ENCODE peak calls at places on chromosomes 2 and 18, in eight cellular contexts. One of them, this sample, is unnamed.

GRCh38 chr18:12246849-12247808 is 7.0 kb upstream of the CIDEA start:
- DNase-seq in A549: peak; percentile 21
- DNase-seq in breast epithelium: no peak
- DNase-seq in esophagus squamous epithelium: no peak
- DNase-seq in prostate gland: no peak
- DNase-seq in heart left ventricle: no peak
- DNase-seq in adrenal gland: no peak
- DNase-seq in IMR-90: no peak
- DNase-seq in this sample: no peak

GRCh38 chr18:11366410-11366809 is 217.0 kb upstream of the PIEZO2 start:
- DNase-seq in adrenal gland: no peak
- DNase-seq in esophagus squamous epithelium: no peak
- DNase-seq in breast epithelium: no peak
- DNase-seq in A549: no peak
- DNase-seq in IMR-90: peak; percentile 57
- DNase-seq in prostate gland: no peak
- DNase-seq in heart left ventricle: peak; percentile 47
- DNase-seq in this sample: peak; percentile 11

GRCh38 chr2:39504790-39505335 is 67.8 kb upstream of the MAP4K3 start:
- DNase-seq in esophagus squamous epithelium: no peak
- DNase-seq in heart left ventricle: no peak
- DNase-seq in breast epithelium: no peak
- DNase-seq in adrenal gland: no peak
- DNase-seq in A549: peak; percentile 44
- DNase-seq in IMR-90: peak; percentile 89
- DNase-seq in prostate gland: no peak
- DNase-seq in this sample: no peak

GRCh38 chr2:131045286-131045924 is 47.9 kb downstream of the FAM168B start:
- DNase-seq in A549: no peak
- DNase-seq in IMR-90: no peak
- DNase-seq in breast epithelium: no peak
- DNase-seq in adrenal gland: no peak
- DNase-seq in heart left ventricle: no peak
- DNase-seq in esophagus squamous epithelium: no peak
- DNase-seq in prostate gland: no peak
- DNase-seq in this sample: no peak

GRCh38 chr18:57748770-57749603 is 54.1 kb downstream of the ATP8B1 start:
- DNase-seq in esophagus squamous epithelium: no peak
- DNase-seq in A549: peak; percentile 44
- DNase-seq in breast epithelium: no peak
- DNase-seq in prostate gland: peak; percentile 54
- DNase-seq in IMR-90: peak; percentile 69
- DNase-seq in adrenal gland: no peak
- DNase-seq in heart left ventricle: no peak
- DNase-seq in this sample: no peak

GRCh38 chr2:169815849-169816248 is 8.9 kb downstream of the METTL5 start:
- DNase-seq in adrenal gland: no peak
- DNase-seq in IMR-90: peak; percentile 85
- DNase-seq in heart left ventricle: no peak
- DNase-seq in breast epithelium: no peak
- DNase-seq in prostate gland: no peak
- DNase-seq in esophagus squamous epithelium: no peak
- DNase-seq in A549: peak; percentile 21
- DNase-seq in this sample: peak; percentile 29

GRCh38 chr2:131032393-131032836 is 60.8 kb downstream of the FAM168B start:
- DNase-seq in prostate gland: no peak
- DNase-seq in IMR-90: no peak
- DNase-seq in A549: no peak
- DNase-seq in esophagus squamous epithelium: no peak
- DNase-seq in breast epithelium: no peak
- DNase-seq in heart left ventricle: no peak
- DNase-seq in adrenal gland: no peak
- DNase-seq in this sample: no peak

GRCh38 chr2:176585291-176585690 is 316.0 kb downstream of the MTX2 start:
- DNase-seq in heart left ventricle: no peak
- DNase-seq in A549: no peak
- DNase-seq in prostate gland: no peak
- DNase-seq in IMR-90: no peak
- DNase-seq in adrenal gland: no peak
- DNase-seq in breast epithelium: no peak
- DNase-seq in esophagus squamous epithelium: no peak
- DNase-seq in this sample: no peak

GRCh38 chr2:70698847-70699246 is 69.2 kb downstream of the ADD2 start:
- DNase-seq in IMR-90: no peak
- DNase-seq in heart left ventricle: no peak
- DNase-seq in adrenal gland: no peak
- DNase-seq in A549: no peak
- DNase-seq in prostate gland: no peak
- DNase-seq in breast epithelium: no peak
- DNase-seq in esophagus squamous epithelium: no peak
- DNase-seq in this sample: no peak

GRCh38 chr2:240816584-240817495 is 3.2 kb downstream of the KIF1A start:
- DNase-seq in breast epithelium: no peak
- DNase-seq in esophagus squamous epithelium: no peak
- DNase-seq in adrenal gland: peak; percentile 14
- DNase-seq in IMR-90: no peak
- DNase-seq in heart left ventricle: no peak
- DNase-seq in prostate gland: no peak
- DNase-seq in A549: no peak
- DNase-seq in this sample: no peak

GRCh38 chr2:240814946-240815760 is 4.9 kb downstream of the KIF1A start:
- DNase-seq in heart left ventricle: no peak
- DNase-seq in A549: no peak
- DNase-seq in breast epithelium: no peak
- DNase-seq in prostate gland: no peak
- DNase-seq in IMR-90: no peak
- DNase-seq in esophagus squamous epithelium: no peak
- DNase-seq in adrenal gland: peak; percentile 6
- DNase-seq in this sample: no peak

GRCh38 chr2:240814280-240814679 is 5.7 kb downstream of the KIF1A start:
- DNase-seq in esophagus squamous epithelium: no peak
- DNase-seq in adrenal gland: no peak
- DNase-seq in breast epithelium: no peak
- DNase-seq in prostate gland: no peak
- DNase-seq in A549: no peak
- DNase-seq in IMR-90: no peak
- DNase-seq in heart left ventricle: no peak
- DNase-seq in this sample: no peak

GRCh38 chr2:240817496-240818292 is 2.3 kb downstream of the KIF1A start:
- DNase-seq in A549: no peak
- DNase-seq in adrenal gland: peak; percentile 16
- DNase-seq in prostate gland: no peak
- DNase-seq in esophagus squamous epithelium: no peak
- DNase-seq in breast epithelium: no peak
- DNase-seq in heart left ventricle: peak; percentile 17
- DNase-seq in IMR-90: no peak
- DNase-seq in this sample: no peak

DNA sequence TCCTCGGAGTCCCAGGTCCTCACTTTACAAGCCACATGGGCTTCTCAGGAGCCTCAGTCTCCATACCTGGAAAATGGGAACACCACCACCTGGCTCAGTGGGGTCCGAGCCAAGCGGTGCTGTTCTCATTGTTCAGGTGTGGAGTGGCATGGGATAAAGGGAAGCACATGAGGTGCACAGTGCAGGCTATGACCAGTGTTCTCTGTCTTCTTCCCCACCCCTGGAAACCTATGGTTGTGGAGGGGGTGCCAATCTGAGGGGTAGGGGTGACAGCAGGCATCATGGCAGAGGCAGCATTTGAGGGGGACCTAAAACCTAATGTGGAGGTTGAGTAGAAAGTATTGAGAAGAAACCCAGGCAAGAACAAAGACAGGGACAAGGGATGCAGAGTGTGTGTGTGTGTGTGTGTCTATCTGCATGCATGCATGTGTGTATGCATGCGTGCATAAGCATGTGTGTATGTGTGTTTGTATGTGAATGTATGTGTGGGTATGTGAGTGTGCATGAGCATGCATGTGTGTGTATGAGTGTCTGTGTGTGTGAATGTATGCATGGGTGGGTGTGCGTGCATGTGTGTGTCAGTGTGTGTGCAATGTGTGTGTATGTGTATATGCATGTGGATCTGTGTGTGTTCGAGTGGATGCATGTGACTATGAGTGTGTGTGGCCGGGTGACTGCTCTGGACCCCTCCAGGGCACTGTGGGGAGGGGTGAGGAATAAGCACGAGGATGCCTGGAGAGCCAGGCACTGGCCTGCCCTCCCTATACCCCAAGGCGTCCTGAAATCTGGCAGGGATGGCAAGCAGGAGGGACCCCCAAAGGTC is 4.0 kb downstream of the KIF1A start:
- DNase-seq in heart left ventricle: no peak
- DNase-seq in breast epithelium: no peak
- DNase-seq in adrenal gland: peak; percentile 11
- DNase-seq in A549: no peak
- DNase-seq in prostate gland: no peak
- DNase-seq in esophagus squamous epithelium: no peak
- DNase-seq in IMR-90: no peak
- DNase-seq in this sample: no peak
- TF ChIP-seq POLR2A in heart left ventricle: no peak
- TF ChIP-seq POLR2A in breast epithelium: no peak
- TF ChIP-seq POLR2A in adrenal gland: no peak
- TF ChIP-seq POLR2A in A549: no peak
- TF ChIP-seq POLR2A in prostate gland: no peak
- TF ChIP-seq POLR2A in esophagus squamous epithelium: no peak
- TF ChIP-seq POLR2A in IMR-90: no peak
- TF ChIP-seq POLR2A in this sample: no peak

GRCh38 chr2:96816127-96816835 is at the start of gene CNNM3:
- DNase-seq in esophagus squamous epithelium: peak; percentile 60
- DNase-seq in prostate gland: peak; percentile 97
- DNase-seq in breast epithelium: peak; percentile 94
- DNase-seq in A549: peak; percentile 96
- DNase-seq in adrenal gland: peak; percentile 96
- DNase-seq in heart left ventricle: peak; percentile 98
- DNase-seq in IMR-90: peak; percentile 88
- DNase-seq in this sample: peak; percentile 99
- TF ChIP-seq POLR2A in esophagus squamous epithelium: peak; percentile 70
- TF ChIP-seq POLR2A in prostate gland: peak; percentile 81
- TF ChIP-seq POLR2A in breast epithelium: no peak
- TF ChIP-seq POLR2A in A549: peak; percentile 68
- TF ChIP-seq POLR2A in adrenal gland: peak; percentile 88
- TF ChIP-seq POLR2A in heart left ventricle: peak; percentile 90
- TF ChIP-seq POLR2A in IMR-90: no peak
- TF ChIP-seq POLR2A in this sample: peak; percentile 61

GRCh38 chr2:207635468-207636200 is 10.4 kb upstream of the METTL21A start:
- DNase-seq in adrenal gland: no peak
- DNase-seq in prostate gland: no peak
- DNase-seq in IMR-90: peak; percentile 62
- DNase-seq in heart left ventricle: no peak
- DNase-seq in breast epithelium: no peak
- DNase-seq in esophagus squamous epithelium: no peak
- DNase-seq in A549: no peak
- DNase-seq in this sample: no peak

GRCh38 chr2:207632575-207633492 is 7.6 kb upstream of the METTL21A start:
- DNase-seq in esophagus squamous epithelium: no peak
- DNase-seq in IMR-90: peak; percentile 58
- DNase-seq in breast epithelium: no peak
- DNase-seq in A549: peak; percentile 44
- DNase-seq in adrenal gland: no peak
- DNase-seq in prostate gland: no peak
- DNase-seq in heart left ventricle: no peak
- DNase-seq in this sample: peak; percentile 52

GRCh38 chr2:207629553-207629952 is 4.4 kb upstream of the METTL21A start:
- DNase-seq in A549: no peak
- DNase-seq in heart left ventricle: no peak
- DNase-seq in esophagus squamous epithelium: no peak
- DNase-seq in prostate gland: no peak
- DNase-seq in IMR-90: no peak
- DNase-seq in breast epithelium: no peak
- DNase-seq in adrenal gland: no peak
- DNase-seq in this sample: no peak

GRCh38 chr2:207630491-207630890 is 5.3 kb upstream of the METTL21A start:
- DNase-seq in IMR-90: no peak
- DNase-seq in heart left ventricle: no peak
- DNase-seq in esophagus squamous epithelium: no peak
- DNase-seq in prostate gland: no peak
- DNase-seq in breast epithelium: no peak
- DNase-seq in adrenal gland: no peak
- DNase-seq in A549: no peak
- DNase-seq in this sample: no peak

GRCh38 chr2:207633686-207634085 is 8.5 kb upstream of the METTL21A start:
- DNase-seq in IMR-90: no peak
- DNase-seq in prostate gland: no peak
- DNase-seq in esophagus squamous epithelium: no peak
- DNase-seq in heart left ventricle: no peak
- DNase-seq in breast epithelium: no peak
- DNase-seq in adrenal gland: no peak
- DNase-seq in A549: no peak
- DNase-seq in this sample: no peak
- TF ChIP-seq POLR2A in IMR-90: no peak
- TF ChIP-seq POLR2A in prostate gland: no peak
- TF ChIP-seq POLR2A in esophagus squamous epithelium: no peak
- TF ChIP-seq POLR2A in heart left ventricle: no peak
- TF ChIP-seq POLR2A in breast epithelium: no peak
- TF ChIP-seq POLR2A in adrenal gland: no peak
- TF ChIP-seq POLR2A in A549: no peak
- TF ChIP-seq POLR2A in this sample: no peak

DNA sequence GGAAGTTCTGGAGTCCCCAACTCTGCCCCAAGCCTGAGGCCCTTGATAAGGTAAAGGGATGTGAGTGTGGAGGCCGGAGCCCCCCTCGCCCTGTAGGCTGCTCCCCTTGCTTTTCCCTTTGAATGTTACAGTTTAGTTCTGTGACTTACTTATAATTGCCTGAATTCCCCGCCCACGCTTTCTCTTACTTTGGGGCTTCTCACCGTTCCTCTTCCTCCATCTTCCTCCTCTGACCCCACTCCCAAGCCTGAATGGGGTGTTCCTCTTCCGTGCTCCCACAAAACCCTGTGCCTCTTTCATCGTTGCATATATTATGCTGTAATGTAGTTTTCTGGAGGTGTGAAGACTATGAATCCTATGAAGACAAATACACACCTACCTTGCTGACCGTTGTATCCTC is 15.0 kb upstream of the IL1RN start:
- DNase-seq in esophagus squamous epithelium: no peak
- DNase-seq in heart left ventricle: no peak
- DNase-seq in breast epithelium: no peak
- DNase-seq in adrenal gland: no peak
- DNase-seq in A549: no peak
- DNase-seq in IMR-90: no peak
- DNase-seq in prostate gland: no peak
- DNase-seq in this sample: no peak
- TF ChIP-seq POLR2A in esophagus squamous epithelium: no peak
- TF ChIP-seq POLR2A in heart left ventricle: no peak
- TF ChIP-seq POLR2A in breast epithelium: no peak
- TF ChIP-seq POLR2A in adrenal gland: no peak
- TF ChIP-seq POLR2A in A549: no peak
- TF ChIP-seq POLR2A in IMR-90: no peak
- TF ChIP-seq POLR2A in prostate gland: no peak
- TF ChIP-seq POLR2A in this sample: no peak

GRCh38 chr2:183124222-183124956 is at the start of gene NUP35:
- DNase-seq in heart left ventricle: peak; percentile 82
- DNase-seq in A549: peak; percentile 56
- DNase-seq in adrenal gland: peak; percentile 93
- DNase-seq in IMR-90: peak; percentile 90
- DNase-seq in esophagus squamous epithelium: peak; percentile 13
- DNase-seq in prostate gland: peak; percentile 89
- DNase-seq in breast epithelium: peak; percentile 76
- DNase-seq in this sample: peak; percentile 55
- TF ChIP-seq POLR2A in heart left ventricle: no peak
- TF ChIP-seq POLR2A in A549: peak; percentile 45
- TF ChIP-seq POLR2A in adrenal gland: peak; percentile 44
- TF ChIP-seq POLR2A in IMR-90: peak; percentile 55
- TF ChIP-seq POLR2A in esophagus squamous epithelium: peak; percentile 32
- TF ChIP-seq POLR2A in prostate gland: no peak
- TF ChIP-seq POLR2A in breast epithelium: no peak
- TF ChIP-seq POLR2A in this sample: peak; percentile 48

This sample was measured in H54.